ENCODE peak calls at places on chromosomes 12 and 14, in four cellular contexts. E, N, F and P are unnamed samples.

GRCh38 chr12:18090093-18090492 is at the start of gene RERGL:
- DNase-seq in E (no peak), N (no peak), F (no peak), P (no peak)

GRCh38 chr14:100386846-100387245 is 63.7 kb downstream of the SLC25A47 start:
- DNase-seq in E (no peak), N (no peak), F (no peak), P (no peak)

GRCh38 chr14:102863381-102863780 is 59.1 kb upstream of the AMN start:
- DNase-seq in E (no peak), N (no peak), F (no peak), P (no peak)

GRCh38 chr14:85579957-85580356 is 50.0 kb downstream of the FLRT2 start:
- DNase-seq in E (no peak), N (no peak), F (no peak), P (no peak)

GRCh38 chr14:23182372-23183014 is 967 bp downstream of the SLC7A8 start:
- DNase-seq in E (no peak), N (peak; percentile 79), F (no peak), P (peak; percentile 90)

GRCh38 chr12:107404981-107405380 is 280.6 kb upstream of the PWP1 start:
- DNase-seq in E (no peak), N (no peak), F (peak; percentile 6), P (peak; percentile 63)

GRCh38 chr14:39265741-39266588 is 32.2 kb downstream of the MIA2 start:
- DNase-seq in E (no peak), N (no peak), F (peak; percentile 48), P (no peak)

GRCh38 chr12:19121449-19122018 is 8.0 kb upstream of the PLEKHA5 start:
- DNase-seq in E (no peak), N (no peak), F (no peak), P (no peak)

GRCh38 chr14:92121670-92122350 is at the start of the genes CPSF2 and NDUFB1:
- DNase-seq in E (peak; percentile 83), N (peak; percentile 93), F (peak; percentile 90), P (peak; percentile 82)

GRCh38 chr12:107468182-107468581 is 217.4 kb upstream of the PWP1 start:
- DNase-seq in E (no peak), N (no peak), F (no peak), P (peak; percentile 39)

GRCh38 chr12:60191676-60192359 is 596.0 kb downstream of the SLC16A7 start:
- DNase-seq in E (no peak), N (no peak), F (no peak), P (no peak)

GRCh38 chr12:26580619-26581018 is 252.4 kb downstream of the ITPR2 start:
- DNase-seq in E (no peak), N (no peak), F (no peak), P (no peak)

GRCh38 chr12:119061208-119061796 is 80.0 kb downstream of the SRRM4 start:
- DNase-seq in E (peak; percentile 80), N (peak; percentile 87), F (peak; percentile 18), P (peak; percentile 86)

GRCh38 chr14:72237722-72238666 is 305.8 kb downstream of the RGS6 start:
- DNase-seq in E (no peak), N (no peak), F (no peak), P (no peak)

GRCh38 chr12:113591480-113591971 is 119.9 kb upstream of the LHX5 start:
- DNase-seq in E (no peak), N (peak; percentile 62), F (no peak), P (peak; percentile 79)

DNA sequence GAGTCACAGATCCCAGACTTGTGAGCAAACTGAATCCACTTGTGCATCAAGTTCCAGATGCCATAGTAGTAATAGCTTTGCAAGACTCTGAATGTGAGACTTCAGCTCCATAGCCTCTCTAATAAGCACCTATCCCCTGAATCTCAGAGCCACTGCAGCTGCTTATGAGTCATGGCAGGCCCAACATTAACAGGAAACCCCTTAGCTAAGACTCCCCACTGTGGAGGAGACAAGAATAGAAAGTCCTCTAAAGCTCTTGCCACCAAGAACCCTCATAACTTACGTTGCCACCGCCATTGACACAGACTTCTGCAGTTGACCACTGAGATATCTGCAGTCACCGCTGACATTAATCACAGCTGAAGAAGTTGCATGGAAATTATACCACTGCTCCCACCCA is 62.9 kb upstream of the PDE3A start:
- DNase-seq in E (no peak), N (no peak), F (peak; percentile 4), P (no peak)
- H3K9me3 ChIP-seq in E (no peaks in the 10 kb centered on the region), N (peaks cover 7% of the 10 kb centered on the region), F (peaks cover 40% of the 10 kb centered on the region), P (peaks cover 5% of the 10 kb centered on the region)

DNA sequence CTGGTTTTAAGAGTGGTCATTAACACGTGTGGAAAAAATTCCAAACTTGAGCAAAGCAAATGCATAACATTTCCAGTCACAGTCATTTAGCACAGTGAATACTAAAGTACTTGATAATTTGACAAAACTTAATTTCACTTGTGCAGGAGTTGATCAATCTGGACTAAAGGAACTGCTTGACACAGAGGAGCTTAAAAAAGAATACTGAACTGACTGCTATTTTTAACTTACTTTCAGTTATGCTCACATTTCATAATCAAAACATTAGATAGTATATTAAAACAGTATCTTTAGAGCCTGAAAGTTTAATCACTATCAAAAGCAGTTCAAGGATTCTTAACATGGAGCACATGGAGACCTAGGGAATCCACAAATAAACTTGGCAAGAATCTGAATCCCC is 7.4 kb downstream of the UBE2N start:
- DNase-seq in E (no peak), N (no peak), F (peak; percentile 26), P (no peak)
- H2BK12ac ChIP-seq in E (no peak overlapping the region), N (no peak overlapping the region), F (no peak overlapping the region), P (no peak overlapping the region)

DNA sequence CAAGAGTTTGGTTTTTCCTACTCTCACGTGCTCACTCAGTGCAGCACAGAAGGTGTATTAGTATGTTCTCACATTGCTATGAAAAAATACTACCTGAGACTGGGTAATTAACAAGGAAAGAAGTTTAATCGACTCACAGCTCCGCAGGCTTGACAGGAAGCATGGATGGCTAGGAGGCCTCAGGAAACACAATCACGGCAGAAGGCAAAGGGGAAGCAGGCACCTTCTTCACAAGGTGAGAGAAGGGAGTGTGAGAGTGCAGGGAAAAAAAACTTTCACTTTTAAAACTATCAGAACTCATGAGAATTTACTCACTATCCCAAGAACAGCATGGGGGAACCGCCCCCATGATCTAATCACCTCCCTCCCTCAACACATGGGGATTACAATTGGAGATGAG is 185.8 kb upstream of the TMPO start:
- DNase-seq in E (no peak), N (no peak), F (no peak), P (no peak)
- H2BK15ac ChIP-seq in E (no peak overlapping the region), N (no peak overlapping the region), F (no peak overlapping the region), P (no peak overlapping the region)

DNA sequence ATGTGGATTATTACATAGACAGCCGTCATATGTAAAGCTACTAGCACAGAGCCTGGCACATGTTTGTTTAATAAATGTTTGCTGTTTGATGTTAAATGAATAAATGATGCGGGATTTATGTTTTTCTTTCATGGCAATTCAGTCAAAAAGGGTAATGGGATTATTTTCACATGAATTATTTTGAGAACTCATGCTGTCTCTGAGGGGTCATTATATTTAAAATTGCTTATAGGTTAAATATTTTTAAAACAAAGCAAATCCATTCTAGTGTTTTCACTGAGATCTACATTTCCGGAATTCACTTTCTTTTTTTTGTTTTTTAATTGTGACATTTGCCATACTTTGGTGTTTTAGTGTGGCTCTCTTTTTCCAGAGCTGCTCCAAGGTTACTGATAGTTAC is 5.3 kb downstream of the RAB21 start:
- DNase-seq in E (no peak), N (no peak), F (no peak), P (no peak)
- H3K9me3 ChIP-seq in E (peaks cover 2% of the 10 kb centered on the region), N (no peaks in the 10 kb centered on the region), F (peaks cover 34% of the 10 kb centered on the region), P (no peaks in the 10 kb centered on the region)

DNA sequence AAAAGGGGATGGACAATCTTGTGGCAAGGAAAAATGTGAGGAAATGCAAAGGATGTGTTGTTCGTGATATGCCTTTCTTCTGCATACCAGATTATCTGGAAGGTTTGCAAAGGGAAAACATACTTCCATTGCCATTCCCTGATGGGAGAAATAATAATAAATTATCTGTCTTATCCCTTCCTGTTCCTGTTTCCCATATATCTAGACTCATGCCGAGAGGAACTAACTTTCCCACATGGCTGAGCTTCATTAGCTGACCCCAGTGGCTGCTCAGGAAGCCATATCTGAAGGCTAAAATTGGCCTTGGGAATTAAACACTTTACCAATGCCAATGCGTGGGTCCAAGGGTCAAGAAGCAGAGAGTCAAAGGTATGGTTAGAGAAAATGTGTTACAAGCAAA is 439.8 kb downstream of the MDGA2 start:
- DNase-seq in E (no peak), N (no peak), F (no peak), P (no peak)
- H2BK12ac ChIP-seq in E (no peak overlapping the region), N (no peak overlapping the region), F (no peak overlapping the region), P (no peak overlapping the region)

GRCh38 chr12:80553316-80553715 is 109.3 kb downstream of the PTPRQ start:
- DNase-seq in E (no peak), N (no peak), F (peak; percentile 82), P (no peak)

GRCh38 chr12:80556566-80556965 is 112.5 kb downstream of the PTPRQ start:
- DNase-seq in E (no peak), N (no peak), F (no peak), P (no peak)

GRCh38 chr12:80551897-80552296 is 107.9 kb downstream of the PTPRQ start:
- DNase-seq in E (no peak), N (no peak), F (peak; percentile 89), P (no peak)
- H2BK15ac ChIP-seq in E (no peak overlapping the region), N (no peak overlapping the region), F (peak overlapping the region; percentile 69), P (no peak overlapping the region)

GRCh38 chr12:130609966-130610365 is 106.1 kb downstream of the RIMBP2 start:
- DNase-seq in E (no peak), N (no peak), F (no peak), P (no peak)
- H3K9me3 ChIP-seq in E (no peaks in the 10 kb centered on the region), N (no peaks in the 10 kb centered on the region), F (no peaks in the 10 kb centered on the region), P (no peaks in the 10 kb centered on the region)

DNA sequence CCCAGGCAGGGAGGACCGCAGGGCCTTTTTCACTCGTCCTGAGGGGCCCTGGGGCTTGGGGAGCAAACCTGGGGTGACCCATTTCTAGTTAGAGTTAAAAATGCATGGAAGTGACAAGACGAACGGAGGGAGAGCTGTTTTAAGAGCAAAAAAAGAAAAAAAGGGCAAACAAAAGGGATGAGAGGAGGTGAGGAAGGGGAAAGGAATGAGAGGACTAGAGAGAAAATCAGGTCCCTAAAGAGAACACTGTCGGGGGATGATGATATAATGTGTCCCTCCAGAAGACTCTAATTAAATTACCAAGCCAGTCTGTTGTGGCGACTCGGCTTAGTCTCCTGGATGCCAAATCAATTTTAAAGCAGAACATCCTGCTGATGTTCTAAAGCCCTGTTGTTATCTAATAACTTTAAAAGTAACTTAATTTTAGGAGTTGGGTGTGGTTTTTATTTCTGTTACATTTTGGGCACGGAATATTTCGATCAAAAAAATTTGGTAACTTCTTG is 1.1 kb downstream of the ANO6 start:
- DNase-seq in E (no peak), N (no peak), F (no peak), P (no peak)
- H2BK12ac ChIP-seq in E (no peak overlapping the region), N (no peak overlapping the region), F (no peak overlapping the region), P (no peak overlapping the region)

GRCh38 chr14:68553326-68553725 is 239.5 kb downstream of the ZFP36L1 start:
- DNase-seq in E (no peak), N (peak; percentile 20), F (no peak), P (peak; percentile 14)
- H2BK15ac ChIP-seq in E (no peak overlapping the region), N (no peak overlapping the region), F (peak overlapping the region; percentile 82), P (no peak overlapping the region)